ENCODE peak calls at places on chromosomes 12 and 14, in four cellular contexts. J is BE2C, S is AG09309, G is fibroblast of lung. X is an unnamed sample.

GRCh38 chr14:92880851-92881250 is 42.1 kb upstream of the CHGA start:
- DNase-seq in J (peak; percentile 76), S (peak; percentile 3), G (peak; percentile 6), X (no peak)

GRCh38 chr14:24436355-24437019 is 6.1 kb downstream of the SDR39U1 start:
- DNase-seq in J (peak; percentile 45), S (peak; percentile 67), G (peak; percentile 61), X (peak; percentile 76)

GRCh38 chr12:21451529-21451928 is 14.1 kb downstream of the PYROXD1 start:
- DNase-seq in J (no peak), S (no peak), G (peak; percentile 79), X (no peak)

GRCh38 chr14:104201496-104201895 is 63.1 kb downstream of the KIF26A start:
- DNase-seq in J (no peak), S (no peak), G (no peak), X (no peak)

GRCh38 chr14:26707234-26707633 is 109.4 kb upstream of the NOVA1 start:
- DNase-seq in J (no peak), S (no peak), G (no peak), X (no peak)

GRCh38 chr14:46344327-46344937 is 307.1 kb downstream of the RPL10L start:
- DNase-seq in J (peak; percentile 27), S (no peak), G (peak; percentile 10), X (peak; percentile 4)

GRCh38 chr14:73753887-73754880 is 40.0 kb upstream of the PNMA1 start:
- DNase-seq in J (no peak), S (no peak), G (no peak), X (peak; percentile 75)

GRCh38 chr12:25236190-25236589 is 14.5 kb downstream of the KRAS start:
- DNase-seq in J (no peak), S (no peak), G (peak; percentile 57), X (no peak)

GRCh38 chr12:12582895-12583303 is 20.2 kb upstream of the DUSP16 start:
- DNase-seq in J (no peak), S (peak; percentile 33), G (peak; percentile 35), X (peak; percentile 74)

GRCh38 chr12:110279976-110280783 is 867 bp upstream of the ATP2A2 start:
- DNase-seq in J (no peak), S (no peak), G (peak; percentile 52), X (peak; percentile 67)
- TF ChIP-seq CTCF in J (peak; percentile 7), S (no peak), G (no peak), X (no peak)

DNA sequence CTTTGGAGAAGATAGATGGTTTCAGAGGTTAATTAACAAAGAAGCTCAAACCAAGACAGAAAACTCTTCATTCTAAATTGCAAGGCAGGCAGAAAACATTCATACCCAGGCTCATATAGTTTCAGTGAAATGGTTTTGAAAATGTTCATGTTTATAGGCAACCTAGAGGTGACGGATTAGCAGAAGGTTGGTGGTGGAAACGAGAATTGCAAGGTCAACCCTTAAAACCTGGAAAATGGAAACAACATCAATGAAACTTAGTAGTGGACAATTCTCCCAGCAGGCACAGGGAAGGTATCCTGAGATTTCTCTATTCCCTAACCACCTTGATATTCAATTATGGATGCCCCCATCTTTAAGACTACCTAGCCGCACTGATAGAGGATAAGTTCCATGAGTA is 965 bp downstream of the CD163 start:
- DNase-seq in J (no peak), S (no peak), G (no peak), X (no peak)
- TF ChIP-seq CTCF in J (no peak), S (no peak), G (no peak), X (no peak)

DNA sequence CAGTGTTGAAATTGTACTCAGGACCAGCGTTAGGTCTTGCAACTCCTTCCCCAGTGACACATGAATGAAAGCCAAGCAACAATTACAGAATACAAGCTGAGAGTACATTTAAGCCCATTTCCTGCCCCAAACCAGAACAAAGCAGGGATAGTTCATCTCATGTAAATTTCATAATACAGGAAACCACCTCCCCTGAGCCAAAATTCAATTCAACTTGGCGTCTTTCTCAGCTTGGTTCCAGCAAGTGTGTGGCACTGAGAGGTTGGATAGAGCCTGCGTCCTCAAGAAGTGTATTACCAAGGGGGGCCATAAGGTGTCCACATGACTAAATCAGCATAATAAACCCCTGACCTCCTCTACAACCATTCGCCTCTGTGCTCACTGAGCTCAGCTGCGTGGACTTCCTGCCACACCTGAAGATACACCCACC is 278.9 kb upstream of the CRY1 start:
- DNase-seq in J (no peak), S (no peak), G (peak; percentile 19), X (no peak)
- TF ChIP-seq CTCF in J (no peak), S (no peak), G (no peak), X (no peak)

DNA sequence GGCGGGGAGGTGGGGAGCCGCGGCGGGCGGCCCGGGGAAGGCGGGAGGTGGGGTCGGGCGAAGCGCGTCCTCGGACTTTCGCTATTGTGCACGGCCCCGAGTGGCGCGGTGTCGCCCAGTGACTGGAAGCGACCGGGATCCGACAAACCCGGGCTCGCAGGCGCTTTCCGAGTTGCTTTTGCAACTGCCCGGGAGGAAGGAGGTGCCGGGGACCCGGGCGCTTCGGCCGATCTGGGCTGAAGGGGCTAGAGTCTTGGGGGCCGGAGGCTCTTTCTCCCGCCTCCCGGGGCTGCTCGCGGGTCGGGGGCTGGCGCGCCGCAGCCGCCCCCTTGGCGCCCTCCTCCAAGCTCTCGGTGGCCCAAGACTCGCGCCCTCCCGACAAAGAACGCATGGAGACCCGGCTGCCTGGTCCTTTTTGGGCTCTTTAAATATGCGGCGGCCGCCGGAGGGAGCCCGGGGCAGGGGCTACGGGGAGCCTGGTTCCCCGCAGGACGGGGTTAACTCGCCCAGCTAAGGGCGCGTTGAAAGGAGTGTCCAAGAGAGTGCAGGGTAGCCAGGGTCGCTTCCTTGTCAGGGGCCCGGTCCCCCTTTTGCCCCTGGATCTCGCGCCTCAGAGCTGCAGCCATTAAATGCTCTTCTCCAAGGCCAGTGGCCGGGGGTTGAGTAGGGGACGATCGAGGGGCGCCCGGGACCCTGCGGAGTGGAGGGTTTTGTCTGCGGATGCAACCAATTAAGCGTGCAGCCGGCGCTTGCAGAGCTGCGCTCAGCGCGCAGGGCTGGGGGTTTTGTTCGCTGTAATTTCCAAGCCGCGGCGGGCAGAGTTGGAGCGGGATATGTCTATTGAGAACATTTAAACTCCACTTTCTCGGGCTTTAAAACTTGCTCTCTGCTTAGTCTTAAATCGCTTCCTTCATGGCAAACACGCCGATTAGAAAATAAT is 1.6 kb downstream of the HMGA2 start:
- DNase-seq in J (peak; percentile 6), S (no peak), G (peak; percentile 63), X (peak; percentile 60)
- TF ChIP-seq CTCF in J (no peak), S (no peak), G (no peak), X (no peak)

GRCh38 chr12:131046813-131047788 is 93.4 kb downstream of the ADGRD1 start:
- DNase-seq in J (no peak), S (no peak), G (no peak), X (peak; percentile 53)
- TF ChIP-seq CTCF in J (peak; percentile 17), S (no peak), G (no peak), X (peak; percentile 2)

DNA sequence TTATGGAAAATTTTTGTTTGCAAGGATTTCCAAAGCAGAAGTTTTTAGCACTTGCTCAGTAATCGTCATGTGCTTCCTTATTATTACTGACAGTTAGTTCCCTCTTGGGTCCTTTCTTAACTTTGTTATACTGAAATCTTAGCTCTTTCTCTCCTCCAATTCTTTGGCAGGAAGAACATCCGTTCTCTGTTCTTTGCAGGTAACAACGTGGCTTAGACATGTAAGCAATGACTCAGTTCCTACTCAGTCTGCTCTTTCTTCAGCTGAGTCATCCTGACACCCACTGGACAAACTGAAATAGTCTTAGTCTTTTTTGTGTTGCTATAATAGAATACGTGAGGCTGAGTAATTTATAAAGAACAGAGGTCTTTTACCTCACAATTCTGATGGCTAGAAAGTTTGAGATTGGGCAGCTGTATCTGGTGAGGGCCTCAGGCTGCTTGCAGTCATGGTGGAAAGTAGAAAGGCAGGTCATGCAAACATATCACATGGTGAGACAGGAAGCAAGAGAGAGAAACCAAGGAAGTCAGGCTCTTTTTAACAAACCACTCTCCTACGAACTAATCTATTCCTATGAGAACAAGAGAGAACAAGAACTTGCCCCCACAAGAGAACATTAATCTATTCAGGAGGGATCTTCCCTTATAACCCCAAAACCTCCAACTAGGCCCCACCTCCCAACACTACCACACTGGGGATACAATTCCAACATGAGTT is 49.2 kb downstream of the TESPA1 start:
- DNase-seq in J (no peak), S (peak; percentile 74), G (peak; percentile 96), X (peak; percentile 76)
- TF ChIP-seq CTCF in J (no peak), S (peak; percentile 12), G (no peak), X (peak; percentile 33)

GRCh38 chr14:63493246-63493645 is 49.9 kb downstream of the PPP2R5E start:
- DNase-seq in J (peak; percentile 52), S (no peak), G (peak; percentile 45), X (no peak)
- TF ChIP-seq CTCF in J (peak; percentile 70), S (peak; percentile 24), G (no peak), X (peak; percentile 30)

GRCh38 chr12:57454566-57455373 is at the start of gene INHBE:
- DNase-seq in J (no peak), S (peak; percentile 86), G (peak; percentile 69), X (no peak)

GRCh38 chr12:57456145-57456700 is 1.1 kb downstream of the INHBE start:
- DNase-seq in J (peak; percentile 70), S (no peak), G (peak; percentile 29), X (peak; percentile 50)

GRCh38 chr12:57458665-57459054 is 925 bp upstream of the GLI1 start:
- DNase-seq in J (no peak), S (no peak), G (no peak), X (no peak)

GRCh38 chr12:57455374-57456144 is 452 bp downstream of the INHBE start:
- DNase-seq in J (no peak), S (no peak), G (no peak), X (no peak)

DNA sequence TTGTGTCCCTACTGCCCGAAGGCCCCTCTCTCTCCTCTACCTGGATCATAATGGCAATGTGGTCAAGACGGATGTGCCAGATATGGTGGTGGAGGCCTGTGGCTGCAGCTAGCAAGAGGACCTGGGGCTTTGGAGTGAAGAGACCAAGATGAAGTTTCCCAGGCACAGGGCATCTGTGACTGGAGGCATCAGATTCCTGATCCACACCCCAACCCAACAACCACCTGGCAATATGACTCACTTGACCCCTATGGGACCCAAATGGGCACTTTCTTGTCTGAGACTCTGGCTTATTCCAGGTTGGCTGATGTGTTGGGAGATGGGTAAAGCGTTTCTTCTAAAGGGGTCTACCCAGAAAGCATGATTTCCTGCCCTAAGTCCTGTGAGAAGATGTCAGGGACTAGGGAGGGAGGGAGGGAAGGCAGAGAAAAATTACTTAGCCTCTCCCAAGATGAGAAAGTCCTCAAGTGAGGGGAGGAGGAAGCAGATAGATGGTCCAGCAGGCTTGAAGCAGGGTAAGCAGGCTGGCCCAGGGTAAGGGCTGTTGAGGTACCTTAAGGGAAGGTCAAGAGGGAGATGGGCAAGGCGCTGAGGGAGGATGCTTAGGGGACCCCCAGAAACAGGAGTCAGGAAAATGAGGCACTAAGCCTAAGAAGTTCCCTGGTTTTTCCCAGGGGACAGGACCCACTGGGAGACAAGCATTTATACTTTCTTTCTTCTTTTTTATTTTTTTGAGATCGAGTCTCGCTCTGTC is 1.8 kb downstream of the INHBE start:
- DNase-seq in J (no peak), S (no peak), G (no peak), X (no peak)
- TF ChIP-seq CTCF in J (no peak), S (no peak), G (no peak), X (no peak)

GRCh38 chr12:88111074-88111652 is 30.7 kb downstream of the CEP290 start:
- DNase-seq in J (no peak), S (peak; percentile 21), G (peak; percentile 45), X (peak; percentile 33)
- TF ChIP-seq CTCF in J (peak; percentile 45), S (peak; percentile 39), G (no peak), X (peak; percentile 38)

X was measured in GM13977.